ENCODE peak calls at places on chromosomes 16 and 17, in four cellular contexts. U is A549, Y is astrocyte, T is GM23248. N is an unnamed sample.
A peak's percentile ranks its signal among the peaks of the same experiment; 100 is the strongest.

GRCh38 chr16:80947708-80948615 is 58.7 kb downstream of the CMC2 start:
- DNase-seq in U (no peak), Y (no peak), T (no peak), N (no peak)

GRCh38 chr17:59839646-59840328 is 53.0 kb downstream of the TUBD1 start:
- DNase-seq in U (no peak), Y (no peak), T (peak; percentile 46), N (no peak)

GRCh38 chr16:24975428-24975889 is 39.7 kb downstream of the ARHGAP17 start:
- DNase-seq in U (no peak), Y (no peak), T (peak; percentile 42), N (no peak)

GRCh38 chr17:56064506-56064905 is 88.8 kb upstream of the ANKFN1 start:
- DNase-seq in T (no peak), U (no peak), Y (no peak), N (no peak)

GRCh38 chr16:81376880-81377279 is 62.1 kb downstream of the GAN start:
- DNase-seq in T (no peak), Y (peak; percentile 13), U (no peak), N (no peak)

GRCh38 chr17:56870163-56870651 is 36.3 kb downstream of the DGKE start:
- DNase-seq in Y (no peak), T (no peak), U (no peak), N (no peak)

GRCh38 chr17:80455328-80455710 is 21.1 kb downstream of the NPTX1 start:
- DNase-seq in U (peak; percentile 88), T (peak; percentile 70), Y (no peak), N (peak; percentile 74)

GRCh38 chr17:58783380-58783779 is 27.7 kb downstream of the PPM1E start:
- DNase-seq in Y (no peak), T (peak; percentile 6), U (no peak), N (no peak)

GRCh38 chr17:1029196-1029911 is 32.4 kb downstream of the TIMM22 start:
- DNase-seq in U (no peak), T (peak; percentile 87), Y (peak; percentile 50), N (no peak)

GRCh38 chr17:58308173-58308984 is 20.2 kb downstream of the TSPOAP1 start:
- DNase-seq in T (no peak), Y (no peak), U (peak; percentile 46), N (no peak)

GRCh38 chr17:80720624-80721577 is 176.3 kb downstream of the RPTOR start:
- DNase-seq in T (peak; percentile 74), U (peak; percentile 74), Y (peak; percentile 69), N (no peak)

GRCh38 chr17:77155125-77155524 is 14.4 kb downstream of the SEC14L1 start:
- DNase-seq in Y (no peak), T (no peak), U (no peak), N (no peak)

GRCh38 chr17:77153487-77153886 is 12.7 kb downstream of the SEC14L1 start:
- DNase-seq in Y (no peak), U (no peak), T (peak; percentile 51), N (no peak)

GRCh38 chr17:77148959-77149510 is 8.3 kb downstream of the SEC14L1 start:
- DNase-seq in T (no peak), U (no peak), Y (no peak), N (no peak)

GRCh38 chr17:77151236-77151635 is 10.5 kb downstream of the SEC14L1 start:
- DNase-seq in U (no peak), Y (peak; percentile 36), T (no peak), N (no peak)

GRCh38 chr17:77154187-77154586 is 13.4 kb downstream of the SEC14L1 start:
- DNase-seq in U (no peak), T (peak; percentile 10), Y (no peak), N (no peak)
- H3K27ac ChIP-seq in U (no peak overlapping the region), T (peak overlapping the region; percentile 82), Y (no peak overlapping the region), N (peak overlapping the region; percentile 6)

DNA sequence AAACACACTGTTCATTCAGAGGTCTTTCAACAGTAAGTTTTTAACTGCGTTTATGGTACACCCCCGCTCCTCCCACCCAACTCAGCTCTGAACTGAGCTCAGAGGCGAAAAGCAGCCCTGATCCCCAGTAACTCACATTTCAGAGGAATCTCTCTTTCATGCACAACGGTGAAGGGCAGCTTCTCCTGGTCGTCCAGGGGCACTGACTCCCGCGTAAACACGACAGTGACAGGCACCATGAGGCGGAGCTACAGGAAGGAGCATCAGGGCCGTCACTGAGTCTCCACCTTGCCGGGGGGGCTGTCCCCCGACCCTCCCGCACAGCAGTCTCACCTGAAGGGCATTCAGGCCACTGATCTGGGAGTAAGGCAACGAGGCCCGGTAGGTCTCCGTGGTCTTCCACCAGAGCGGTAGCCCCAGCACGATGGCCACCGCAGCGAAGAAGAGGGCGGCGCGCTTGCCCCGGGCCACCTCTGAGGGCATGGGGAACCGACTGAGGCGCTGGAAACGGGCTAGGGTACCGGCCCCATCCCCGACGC is 539 bp downstream of the PIGS start:
- DNase-seq in U (peak; percentile 64), T (peak; percentile 52), Y (no peak), N (peak; percentile 59)
- H3K4me1 ChIP-seq in U (peaks cover 26% of the 10 kb centered on the region), T (peaks cover 14% of the 10 kb centered on the region), Y (peaks cover 14% of the 10 kb centered on the region), N (no peaks in the 10 kb centered on the region)

GRCh38 chr16:53073053-53073452 is 18.3 kb downstream of the CHD9 start:
- DNase-seq in U (no peak), Y (no peak), T (no peak), N (no peak)

GRCh38 chr16:53069772-53070171 is 15.0 kb downstream of the CHD9 start:
- DNase-seq in Y (no peak), U (no peak), T (no peak), N (no peak)

GRCh38 chr16:53068423-53068833 is 13.6 kb downstream of the CHD9 start:
- DNase-seq in Y (no peak), U (no peak), T (no peak), N (no peak)

GRCh38 chr16:53067675-53068074 is 12.9 kb downstream of the CHD9 start:
- DNase-seq in U (no peak), T (no peak), Y (no peak), N (no peak)

GRCh38 chr16:53071748-53072301 is 17.0 kb downstream of the CHD9 start:
- DNase-seq in U (no peak), Y (no peak), T (no peak), N (peak; percentile 76)
- H3K4me3 ChIP-seq in U (no peak overlapping the region), Y (no peak overlapping the region), T (no peak overlapping the region), N (no peak overlapping the region)

DNA sequence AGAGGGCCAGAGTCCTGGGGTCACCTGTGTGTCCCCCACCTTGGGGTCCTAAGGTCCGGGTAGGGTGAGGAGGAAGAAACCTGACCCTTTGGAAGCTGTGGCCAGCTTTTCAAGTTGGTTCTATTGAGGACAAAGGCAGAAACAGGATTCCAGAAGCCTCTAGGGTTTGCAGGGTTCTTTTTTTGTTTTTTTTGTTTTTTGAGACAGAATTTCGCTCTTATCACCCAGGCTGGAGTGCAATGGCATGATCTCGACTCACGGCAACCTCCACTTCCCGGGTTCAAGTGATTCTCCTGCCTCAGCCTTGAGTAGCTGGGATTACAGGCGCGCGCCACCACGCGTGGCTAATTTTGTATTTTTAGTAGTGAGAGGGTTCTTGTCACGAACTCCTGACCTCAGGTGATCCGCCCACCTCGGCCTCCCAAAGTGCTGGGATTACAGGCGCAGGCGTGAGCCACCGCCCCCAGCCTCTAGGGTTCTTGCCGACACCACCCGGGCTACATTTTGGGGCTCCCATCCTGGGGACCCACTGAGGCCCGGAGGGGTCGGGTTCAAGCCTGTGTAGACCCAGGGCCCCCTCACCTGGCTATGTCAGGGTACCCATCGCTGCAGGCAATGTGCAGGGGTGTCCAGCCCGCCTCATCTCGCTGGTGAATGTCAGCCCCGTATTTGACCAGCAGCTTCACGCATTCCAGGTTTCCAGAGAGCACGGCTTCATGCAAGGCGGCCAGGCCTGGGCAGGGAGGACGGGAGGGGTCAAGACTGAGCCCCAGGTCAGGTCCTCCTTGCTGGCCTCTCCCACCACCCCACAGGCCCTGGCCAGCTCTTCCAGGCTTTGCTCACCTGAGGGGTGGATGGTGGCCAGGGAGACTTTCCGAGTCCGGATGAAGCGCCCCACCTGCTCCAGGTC is 674 bp downstream of the PPP1R27 start:
- DNase-seq in T (no peak), U (no peak), Y (no peak), N (no peak)
- H3K27ac ChIP-seq in T (peak overlapping the region; percentile 89), U (peak overlapping the region; percentile 99), Y (peak overlapping the region; percentile 93), N (no peak overlapping the region)

N was measured in right cardiac atrium.